ENCODE peak calls at places on chromosome 13, in six cellular contexts. N is HepG2, O is Panc1, L is GM12878, S is HCT116, B is K562. P is an unnamed sample.

GRCh38 chr13:46684287-46685001 is 112.5 kb downstream of the ESD start:
- ATAC-seq in N (peak; percentile 96), O (no peak), L (no peak), S (peak; percentile 34), B (no peak), P (no peak)

GRCh38 chr13:106151056-106151699 is 384.3 kb downstream of the EFNB2 start:
- ATAC-seq in N (no peak), O (no peak), L (no peak), S (peak; percentile 90), B (no peak), P (no peak)

GRCh38 chr13:71979616-71980015 is 112.6 kb upstream of the DACH1 start:
- ATAC-seq in N (peak; percentile 77), O (no peak), L (peak; percentile 69), S (peak; percentile 78), B (no peak), P (no peak)

GRCh38 chr13:52091473-52091872 is 37.4 kb downstream of the NEK5 start:
- ATAC-seq in N (no peak), O (no peak), L (no peak), S (no peak), B (no peak), P (no peak)

GRCh38 chr13:46516624-46517318 is 36.2 kb upstream of the LRCH1 start:
- ATAC-seq in N (no peak), O (no peak), L (no peak), S (no peak), B (no peak), P (no peak)

GRCh38 chr13:41919031-41919740 is 41.7 kb downstream of the VWA8 start:
- ATAC-seq in N (peak; percentile 46), O (peak; percentile 45), L (peak; percentile 6), S (peak; percentile 34), B (peak; percentile 61), P (no peak)

GRCh38 chr13:41488124-41488523 is 30.8 kb downstream of the RGCC start:
- ATAC-seq in N (peak; percentile 31), O (no peak), L (no peak), S (no peak), B (no peak), P (no peak)

GRCh38 chr13:73972503-73972902 is 161.7 kb downstream of the KLF12 start:
- ATAC-seq in N (peak; percentile 91), O (no peak), L (no peak), S (no peak), B (no peak), P (no peak)

GRCh38 chr13:32126298-32126697 is 94.7 kb downstream of the FRY start:
- ATAC-seq in N (no peak), O (no peak), L (no peak), S (no peak), B (no peak), P (no peak)

GRCh38 chr13:50365300-50365682 is 350.0 kb downstream of the KCNRG start:
- ATAC-seq in N (peak; percentile 50), O (peak; percentile 69), L (no peak), S (no peak), B (no peak), P (no peak)

GRCh38 chr13:48686810-48687209 is 33.1 kb downstream of the CYSLTR2 start:
- ATAC-seq in N (no peak), O (no peak), L (no peak), S (no peak), B (no peak), P (no peak)

GRCh38 chr13:39596685-39597084 is 6.3 kb downstream of the LHFPL6 start:
- ATAC-seq in N (no peak), O (peak; percentile 38), L (peak; percentile 30), S (no peak), B (no peak), P (no peak)

GRCh38 chr13:100392709-100393630 is 195.6 kb downstream of the GGACT start:
- ATAC-seq in N (peak; percentile 95), O (peak; percentile 97), L (peak; percentile 41), S (peak; percentile 79), B (peak; percentile 98), P (peak; percentile 99)

GRCh38 chr13:104584481-104584880 is 1518.3 kb upstream of the SLC10A2 start:
- ATAC-seq in N (no peak), O (no peak), L (no peak), S (no peak), B (no peak), P (no peak)

GRCh38 chr13:99421758-99422555 is 79.3 kb upstream of the TM9SF2 start:
- ATAC-seq in N (no peak), O (no peak), L (peak; percentile 24), S (no peak), B (no peak), P (no peak)

GRCh38 chr13:36674337-36675212 is 755 bp downstream of the SERTM1 start:
- ATAC-seq in N (no peak), O (no peak), L (no peak), S (no peak), B (no peak), P (peak; percentile 26)

GRCh38 chr13:21674271-21675009 is 3.6 kb downstream of the FGF9 start:
- ATAC-seq in N (no peak), O (no peak), L (no peak), S (no peak), B (no peak), P (no peak)

GRCh38 chr13:74092711-74093110 is 41.5 kb downstream of the KLF12 start:
- ATAC-seq in N (no peak), O (no peak), L (no peak), S (no peak), B (no peak), P (no peak)

GRCh38 chr13:113387396-113387795 is 23.5 kb upstream of the GRTP1 start:
- ATAC-seq in N (no peak), O (no peak), L (no peak), S (no peak), B (no peak), P (no peak)

GRCh38 chr13:113378825-113379224 is 14.9 kb upstream of the GRTP1 start:
- ATAC-seq in N (peak; percentile 20), O (no peak), L (no peak), S (no peak), B (no peak), P (no peak)

DNA sequence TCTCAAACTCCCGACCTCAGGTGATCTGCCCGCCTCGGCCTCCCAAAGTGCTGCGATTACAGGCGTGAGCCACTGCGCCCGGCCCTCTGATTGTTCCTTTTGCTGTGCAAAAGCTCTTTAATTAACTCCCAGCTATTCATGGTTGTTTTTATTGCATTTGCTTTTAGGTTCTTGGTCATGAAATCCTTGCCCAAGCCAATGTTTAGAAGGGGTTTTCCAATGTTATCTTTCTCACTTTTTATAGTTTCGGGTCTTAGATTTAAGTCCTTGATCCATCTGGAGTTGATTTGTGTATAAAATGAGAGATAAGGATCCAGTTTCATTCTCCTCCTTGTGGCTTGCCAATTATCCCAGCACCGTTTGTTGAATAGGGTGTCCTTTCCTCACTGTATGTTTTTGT is 19.2 kb upstream of the GRTP1 start:
- ATAC-seq in N (no peak), O (no peak), L (no peak), S (no peak), B (no peak), P (no peak)
- TF ChIP-seq POLR2AphosphoS5 in N (no peak), O (no peak), L (no peak), S (no peak), B (no peak), P (no peak)

GRCh38 chr13:110965038-110965754 is 50.3 kb upstream of the ANKRD10 start:
- ATAC-seq in N (peak; percentile 55), O (peak; percentile 93), L (peak; percentile 96), S (peak; percentile 86), B (peak; percentile 88), P (no peak)

GRCh38 chr13:110963554-110963970 is 48.7 kb upstream of the ANKRD10 start:
- ATAC-seq in N (no peak), O (no peak), L (no peak), S (no peak), B (no peak), P (no peak)

GRCh38 chr13:110965755-110966134 is 50.9 kb upstream of the ANKRD10 start:
- ATAC-seq in N (no peak), O (no peak), L (no peak), S (no peak), B (no peak), P (no peak)

GRCh38 chr13:110961959-110962358 is 47.1 kb upstream of the ANKRD10 start:
- ATAC-seq in N (no peak), O (no peak), L (no peak), S (no peak), B (no peak), P (no peak)

GRCh38 chr13:110964229-110965037 is 49.6 kb upstream of the ANKRD10 start:
- ATAC-seq in N (peak; percentile 54), O (no peak), L (peak; percentile 58), S (peak; percentile 32), B (peak; percentile 84), P (no peak)
- TF ChIP-seq POLR2AphosphoS5 in N (no peak), O (no peak), L (no peak), S (no peak), B (peak; percentile 58), P (no peak)

DNA sequence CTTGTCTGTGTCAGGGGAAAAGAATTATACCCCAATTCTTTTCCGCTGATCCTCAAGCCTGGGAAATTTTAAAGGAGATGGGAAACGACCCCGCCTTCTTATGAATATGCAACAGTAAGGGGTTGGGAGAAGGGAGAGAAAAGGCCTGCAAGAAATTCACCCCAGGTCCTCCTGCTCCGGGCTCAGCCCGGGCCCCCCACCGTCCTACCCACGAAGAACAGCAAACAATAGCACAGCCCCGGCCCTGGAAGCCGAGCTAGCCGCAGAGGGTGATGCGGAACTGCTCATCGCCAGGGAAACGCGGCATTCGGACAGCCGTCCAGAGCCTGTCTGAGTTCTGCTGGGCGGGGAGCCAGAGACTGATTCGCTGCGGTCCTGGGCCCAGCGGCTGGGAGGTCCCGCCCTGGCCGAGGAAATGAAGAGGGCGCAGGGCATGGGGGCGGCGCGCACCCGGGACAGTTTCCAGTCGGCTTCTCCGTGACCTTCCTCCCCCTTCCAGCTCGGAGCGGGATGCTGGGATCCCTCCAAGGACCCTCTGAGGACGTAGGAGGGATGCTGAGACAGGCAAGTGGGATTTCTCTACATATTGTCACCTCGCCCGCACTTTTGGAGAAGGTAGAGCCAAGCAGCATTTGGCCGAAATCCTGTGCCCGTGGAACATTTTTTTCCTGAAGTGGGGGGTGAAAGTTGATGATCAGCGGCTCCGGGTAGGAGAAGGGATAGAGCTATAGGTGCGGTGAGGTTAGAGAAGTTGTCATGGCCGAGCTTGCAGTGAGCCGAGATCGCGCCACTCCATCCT is 82.3 kb upstream of the C1QTNF9B start:
- ATAC-seq in N (peak; percentile 93), O (peak; percentile 91), L (peak; percentile 95), S (peak; percentile 79), B (no peak), P (peak; percentile 82)
- TF ChIP-seq POLR2AphosphoS5 in N (no peak), O (no peak), L (no peak), S (no peak), B (no peak), P (no peak)

DNA sequence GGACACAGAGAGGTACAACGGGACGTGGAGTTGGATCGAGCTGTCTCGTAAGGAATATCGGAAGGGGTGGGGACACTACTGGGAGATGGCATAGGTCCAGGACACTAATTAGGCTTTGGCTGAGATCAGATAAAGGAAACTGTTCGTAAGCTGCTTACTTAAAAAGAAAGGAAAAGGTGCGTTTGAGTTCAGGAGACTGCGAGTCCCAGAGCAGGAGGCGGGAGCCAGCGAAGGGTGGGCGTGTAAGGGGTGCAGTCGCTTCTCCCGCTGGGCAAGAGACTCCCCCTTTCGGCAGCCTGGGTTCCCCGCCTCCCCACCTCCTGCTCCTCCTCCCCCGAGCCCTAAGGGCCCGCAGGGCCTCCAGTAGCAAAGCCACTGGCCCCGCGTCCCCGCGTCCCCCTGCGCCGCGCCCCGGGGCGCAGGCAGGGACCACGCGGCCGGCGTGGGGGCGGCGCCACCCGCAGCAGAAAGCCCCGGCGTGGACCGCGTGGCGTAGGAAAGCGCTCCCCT is 571 bp downstream of the ABCC4 start:
- ATAC-seq in N (peak; percentile 41), O (peak; percentile 70), L (peak; percentile 61), S (peak; percentile 53), B (peak; percentile 61), P (peak; percentile 35)
- TF ChIP-seq POLR2AphosphoS5 in N (no peak), O (no peak), L (no peak), S (peak; percentile 33), B (no peak), P (no peak)

GRCh38 chr13:75410207-75410606 is 71.8 kb downstream of the TBC1D4 start:
- ATAC-seq in N (no peak), O (no peak), L (no peak), S (no peak), B (peak; percentile 28), P (no peak)
- TF ChIP-seq POLR2AphosphoS5 in N (no peak), O (no peak), L (no peak), S (no peak), B (no peak), P (no peak)

P was measured in gastroesophageal sphincter.